ENCODE peak calls at places on chromosomes 3 and 15, in four cellular contexts. X is hepatocyte, E is OCI-LY7, Z is suprapubic skin. T is an unnamed sample. For H3K36me3, the result is how much of the 10 kb centered on the place peaks cover.

GRCh38 chr15:52337198-52337853 is 41.7 kb upstream of the MYO5C start:
- DNase-seq in X (no peak), E (no peak), Z (no peak), T (no peak)

GRCh38 chr3:20323307-20323927 is 137.4 kb upstream of the SGO1 start:
- DNase-seq in X (no peak), E (no peak), Z (no peak), T (no peak)

GRCh38 chr3:6799264-6799915 is 61.5 kb upstream of the GRM7 start:
- DNase-seq in X (peak), E (peak), Z (no peak), T (no peak)

GRCh38 chr15:26640601-26641000 is 132.3 kb downstream of the GABRB3 start:
- DNase-seq in X (no peak), E (no peak), Z (no peak), T (no peak)

GRCh38 chr3:134065836-134066538 is 36.3 kb upstream of the SLCO2A1 start:
- DNase-seq in X (no peak), E (no peak), Z (peak), T (no peak)

GRCh38 chr3:5022966-5023776 is 43.9 kb downstream of the BHLHE40 start:
- DNase-seq in X (peak), E (no peak), Z (no peak), T (peak)

GRCh38 chr3:15287565-15288330 is 44.6 kb downstream of the SH3BP5 start:
- DNase-seq in X (peak), E (no peak), Z (peak), T (peak)

GRCh38 chr3:187288176-187288893 is 3.2 kb downstream of the MASP1 start:
- DNase-seq in X (no peak), E (no peak), Z (no peak), T (no peak)

DNA sequence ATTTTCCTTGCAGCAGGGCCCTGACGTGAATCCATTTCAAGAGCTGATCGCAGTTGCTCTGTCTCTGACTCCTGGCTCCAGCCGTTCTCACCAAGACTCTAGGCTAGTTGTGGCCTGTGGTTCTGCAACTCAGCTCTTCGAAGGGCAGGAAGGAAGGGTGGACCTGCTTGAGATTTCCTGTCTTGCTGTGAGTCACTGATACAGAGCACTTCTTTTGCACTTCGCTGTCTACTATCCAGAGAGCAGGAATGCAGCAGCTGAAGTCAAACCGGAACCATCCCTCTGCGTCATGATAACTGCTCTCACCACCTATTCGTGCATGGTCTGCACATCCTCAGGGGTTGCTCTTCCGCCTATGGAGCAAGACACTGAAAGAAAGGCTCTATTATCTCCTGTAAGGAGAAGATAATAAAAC is 59.7 kb downstream of the RAP2B start:
- DNase-seq in X (peak), E (no peak), Z (peak), T (peak)
- H3K4me3 ChIP-seq in X (no peak), E (no peak), Z (no peak), T (peak)

GRCh38 chr3:186079925-186080324 is 29.0 kb downstream of the ETV5 start:
- DNase-seq in X (no peak), E (no peak), Z (no peak), T (no peak)
- H3K27ac ChIP-seq in X (no peak), E (no peak), Z (no peak), T (peak)

DNA sequence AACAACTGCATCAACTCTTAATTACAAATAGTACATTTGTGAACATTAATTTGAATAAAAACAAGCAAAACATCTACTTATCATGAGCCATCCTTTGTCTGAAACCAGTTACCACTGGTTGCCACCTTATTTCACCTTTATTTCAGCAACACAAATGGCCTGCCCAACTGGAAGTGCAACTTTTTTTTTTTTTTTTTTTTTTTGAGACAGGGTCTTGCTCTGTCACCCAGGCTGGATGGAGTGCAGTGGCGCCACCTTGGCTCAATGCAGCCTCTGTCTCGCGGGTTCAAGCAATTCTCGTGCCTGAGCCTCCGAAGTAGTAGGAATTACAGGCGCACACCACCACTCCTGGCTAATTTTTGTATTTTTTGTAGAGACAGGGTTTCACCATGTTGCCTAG is 13.1 kb downstream of the WDR82 start:
- DNase-seq in X (no peak), E (no peak), Z (no peak), T (no peak)
- H3K36me3 ChIP-seq in X (under half), E (half or more), Z (half or more), T (half or more)

GRCh38 chr15:96285715-96286367 is 44.7 kb upstream of the NR2F2 start:
- DNase-seq in X (no peak), E (no peak), Z (no peak), T (no peak)
- H3K4me3 ChIP-seq in X (no peak), E (no peak), Z (no peak), T (no peak)

DNA sequence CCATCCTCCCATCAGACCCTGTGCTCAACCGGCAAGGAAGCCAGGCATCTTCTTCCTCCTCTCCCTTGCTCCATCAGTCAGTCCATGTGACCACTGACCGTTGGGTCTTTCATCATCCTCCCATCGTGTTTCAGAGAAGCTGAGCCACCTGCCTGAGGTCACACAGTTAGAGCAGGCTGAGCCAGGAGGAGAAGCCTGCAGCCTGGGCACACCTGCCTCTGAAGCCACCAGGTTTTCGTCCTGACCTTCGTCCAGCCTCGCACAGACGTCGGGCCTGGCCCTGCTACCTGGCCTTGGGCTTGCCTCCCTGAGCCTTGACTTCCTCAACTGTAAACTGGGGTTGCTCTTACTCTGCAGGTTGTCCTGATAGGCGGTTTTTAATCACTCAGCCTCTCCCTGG is 8.7 kb upstream of the PRKCD start:
- DNase-seq in X (no peak), E (no peak), Z (no peak), T (no peak)
- H3K27ac ChIP-seq in X (no peak), E (no peak), Z (no peak), T (no peak)

GRCh38 chr3:9809615-9810356 is at the start of gene TTLL3:
- DNase-seq in X (peak), E (peak), Z (peak), T (peak)

GRCh38 chr3:9809239-9809614 is 835 bp upstream of the TTLL3 start:
- DNase-seq in X (peak), E (no peak), Z (no peak), T (no peak)

GRCh38 chr3:9806688-9807589 is 3.1 kb upstream of the TTLL3 start:
- DNase-seq in X (no peak), E (no peak), Z (no peak), T (no peak)

GRCh38 chr3:9807981-9808344 is 2.1 kb upstream of the TTLL3 start:
- DNase-seq in X (no peak), E (no peak), Z (no peak), T (no peak)

GRCh38 chr3:9808345-9809037 is 1.6 kb upstream of the TTLL3 start:
- DNase-seq in X (peak), E (peak), Z (no peak), T (no peak)
- H3K36me3 ChIP-seq in X (under half), E (half or more), Z (under half), T (under half)

GRCh38 chr3:79015854-79016253 is 751.9 kb downstream of the ROBO1 start:
- DNase-seq in X (no peak), E (no peak), Z (no peak), T (no peak)

GRCh38 chr3:79016587-79017380 is 751.0 kb downstream of the ROBO1 start:
- DNase-seq in X (no peak), E (no peak), Z (no peak), T (no peak)

GRCh38 chr3:79019924-79020173 is 747.9 kb downstream of the ROBO1 start:
- DNase-seq in X (no peak), E (no peak), Z (no peak), T (no peak)

GRCh38 chr3:79018671-79019136 is 749.1 kb downstream of the ROBO1 start:
- DNase-seq in X (peak), E (no peak), Z (peak), T (peak)

GRCh38 chr3:79019137-79019923 is 748.5 kb downstream of the ROBO1 start:
- DNase-seq in X (peak), E (no peak), Z (peak), T (peak)
- H3K4me3 ChIP-seq in X (peak), E (no peak), Z (peak), T (peak)